ENCODE peak calls at places on chromosome 5, in nine cellular contexts. U, N, P, Q, I, X, E, T and L are unnamed samples.

GRCh38 chr5:139636975-139637408 is 11.2 kb upstream of the CXXC5 start:
- DNase-seq in U (no peak), N (no peak), P (no peak), Q (no peak), I (no peak), X (peak; percentile 77), E (peak; percentile 72), T (no peak), L (no peak)

GRCh38 chr5:142641681-142642080 is 44.2 kb downstream of the FGF1 start:
- DNase-seq in U (no peak), N (peak; percentile 42), P (no peak), Q (no peak), I (peak; percentile 54), X (no peak), E (peak; percentile 46), T (no peak), L (no peak)

GRCh38 chr5:148179234-148179824 is 11.0 kb downstream of the SPINK14 start:
- DNase-seq in U (no peak), N (peak; percentile 68), P (no peak), Q (peak; percentile 67), I (peak; percentile 82), X (peak; percentile 13), E (peak; percentile 56), T (no peak), L (peak; percentile 66)

GRCh38 chr5:91797581-91797980 is 414.5 kb upstream of the ARRDC3 start:
- DNase-seq in U (no peak), N (no peak), P (no peak), Q (no peak), I (no peak), X (no peak), E (no peak), T (no peak), L (no peak)

GRCh38 chr5:173663810-173664526 is 47.5 kb upstream of the BOD1 start:
- DNase-seq in U (peak; percentile 44), N (no peak), P (peak; percentile 62), Q (no peak), I (peak; percentile 60), X (no peak), E (peak; percentile 25), T (no peak), L (no peak)

GRCh38 chr5:111512026-111512405 is 319 bp downstream of the STARD4 start:
- DNase-seq in U (no peak), N (peak; percentile 68), P (no peak), Q (peak; percentile 85), I (peak; percentile 56), X (no peak), E (peak; percentile 48), T (peak; percentile 17), L (no peak)

GRCh38 chr5:131521252-131521651 is 113.8 kb downstream of the RAPGEF6 start:
- DNase-seq in U (no peak), N (no peak), P (no peak), Q (no peak), I (peak; percentile 57), X (no peak), E (peak; percentile 91), T (no peak), L (no peak)

GRCh38 chr5:26192496-26192895 is 845.9 kb downstream of the CDH9 start:
- DNase-seq in U (no peak), N (no peak), P (no peak), Q (no peak), I (peak; percentile 0), X (no peak), E (no peak), T (no peak), L (no peak)

GRCh38 chr5:35963381-35963843 is 25.0 kb upstream of the CAPSL start:
- DNase-seq in U (no peak), N (peak; percentile 20), P (no peak), Q (peak; percentile 28), I (peak; percentile 22), X (no peak), E (no peak), T (no peak), L (no peak)

GRCh38 chr5:78805474-78806124 is 157.0 kb upstream of the LHFPL2 start:
- DNase-seq in U (no peak), N (peak; percentile 33), P (no peak), Q (no peak), I (peak; percentile 56), X (no peak), E (peak; percentile 50), T (no peak), L (no peak)

GRCh38 chr5:122311888-122312669 is at the start of gene SNCAIP:
- DNase-seq in U (peak; percentile 52), N (peak; percentile 39), P (peak; percentile 56), Q (peak; percentile 83), I (peak; percentile 42), X (peak; percentile 50), E (peak; percentile 63), T (no peak), L (no peak)

GRCh38 chr5:167861134-167861930 is 430.1 kb upstream of the WWC1 start:
- DNase-seq in U (peak; percentile 28), N (peak; percentile 3), P (no peak), Q (peak; percentile 72), I (peak; percentile 19), X (no peak), E (no peak), T (no peak), L (no peak)

GRCh38 chr5:21802869-21803490 is 1050.2 kb downstream of the CDH12 start:
- DNase-seq in U (no peak), N (peak; percentile 11), P (no peak), Q (peak; percentile 11), I (peak; percentile 58), X (no peak), E (peak; percentile 29), T (no peak), L (no peak)

GRCh38 chr5:174608631-174609097 is 115.7 kb upstream of the MSX2 start:
- DNase-seq in U (peak; percentile 25), N (no peak), P (peak; percentile 61), Q (peak; percentile 39), I (no peak), X (no peak), E (peak; percentile 63), T (no peak), L (no peak)

GRCh38 chr5:137367951-137368350 is 131.2 kb downstream of the SPOCK1 start:
- DNase-seq in U (no peak), N (no peak), P (no peak), Q (no peak), I (no peak), X (no peak), E (no peak), T (no peak), L (no peak)

GRCh38 chr5:132466453-132467291 is 23.9 kb downstream of the IRF1 start:
- DNase-seq in U (peak; percentile 55), N (peak; percentile 85), P (no peak), Q (no peak), I (peak; percentile 77), X (peak; percentile 87), E (peak; percentile 41), T (no peak), L (no peak)

GRCh38 chr5:10106806-10107205 is 142.9 kb downstream of the ATPSCKMT start:
- DNase-seq in U (no peak), N (no peak), P (no peak), Q (no peak), I (peak; percentile 21), X (no peak), E (no peak), T (no peak), L (no peak)

GRCh38 chr5:81303563-81303962 is 2.2 kb downstream of the ZCCHC9 start:
- DNase-seq in U (no peak), N (peak; percentile 68), P (no peak), Q (no peak), I (peak; percentile 88), X (no peak), E (peak; percentile 78), T (no peak), L (peak; percentile 34)

GRCh38 chr5:177098103-177098771 is 11.5 kb downstream of the FGFR4 start:
- DNase-seq in U (peak; percentile 46), N (peak; percentile 79), P (peak; percentile 71), Q (no peak), I (peak; percentile 28), X (no peak), E (no peak), T (no peak), L (no peak)

GRCh38 chr5:51378778-51379652 is 4.2 kb upstream of the ISL1 start:
- DNase-seq in U (no peak), N (no peak), P (no peak), Q (peak; percentile 66), I (peak; percentile 16), X (no peak), E (peak; percentile 23), T (no peak), L (no peak)

GRCh38 chr5:138606378-138606777 is 31.2 kb upstream of the HSPA9 start:
- DNase-seq in U (no peak), N (no peak), P (no peak), Q (peak; percentile 46), I (no peak), X (no peak), E (no peak), T (no peak), L (no peak)
- H3K4me3 ChIP-seq in U (no peak overlapping the region), N (no peak overlapping the region), P (no peak overlapping the region), Q (no peak overlapping the region), I (no peak overlapping the region), X (no peak overlapping the region), E (no peak overlapping the region), T (no peak overlapping the region), L (no peak overlapping the region)

GRCh38 chr5:83608122-83608521 is 112.5 kb downstream of the HAPLN1 start:
- DNase-seq in U (no peak), N (peak; percentile 56), P (no peak), Q (peak; percentile 76), I (peak; percentile 78), X (no peak), E (peak; percentile 63), T (no peak), L (peak; percentile 14)
- TF ChIP-seq CTCF in U (no peak), N (peak; percentile 82), P (no peak), Q (peak; percentile 70), I (peak; percentile 80), X (peak; percentile 57), E (peak; percentile 80), T (no peak), L (peak; percentile 69)

GRCh38 chr5:80275347-80275746 is 19.5 kb upstream of the SERINC5 start:
- DNase-seq in U (no peak), N (peak; percentile 43), P (no peak), Q (peak; percentile 57), I (peak; percentile 63), X (no peak), E (peak; percentile 30), T (no peak), L (no peak)

GRCh38 chr5:80266566-80266965 is 10.7 kb upstream of the SERINC5 start:
- DNase-seq in U (no peak), N (no peak), P (no peak), Q (no peak), I (no peak), X (no peak), E (no peak), T (no peak), L (no peak)

GRCh38 chr5:80268916-80269315 is 13.1 kb upstream of the SERINC5 start:
- DNase-seq in U (no peak), N (no peak), P (no peak), Q (peak; percentile 30), I (peak; percentile 25), X (no peak), E (no peak), T (no peak), L (no peak)

GRCh38 chr5:80269991-80270438 is 14.2 kb upstream of the SERINC5 start:
- DNase-seq in U (no peak), N (no peak), P (no peak), Q (no peak), I (no peak), X (no peak), E (no peak), T (no peak), L (no peak)
- H3K4me3 ChIP-seq in U (no peak overlapping the region), N (no peak overlapping the region), P (no peak overlapping the region), Q (no peak overlapping the region), I (no peak overlapping the region), X (no peak overlapping the region), E (no peak overlapping the region), T (no peak overlapping the region), L (no peak overlapping the region)

GRCh38 chr5:152404494-152404893 is 585 bp downstream of the NMUR2 start:
- DNase-seq in U (no peak), N (no peak), P (no peak), Q (no peak), I (no peak), X (no peak), E (no peak), T (no peak), L (no peak)
- TF ChIP-seq CTCF in U (no peak), N (no peak), P (no peak), Q (no peak), I (no peak), X (no peak), E (no peak), T (no peak), L (no peak)